ENCODE peak calls at places on chromosomes 3 and 15, in six cellular contexts. One of them, this sample, is unnamed.

GRCh38 chr15:66186049-66186825 is 67.3 kb downstream of the MEGF11 start:
- DNase-seq in smooth muscle cell of the brain vasculature: no peak
- DNase-seq in NCI-H1436: no peak
- DNase-seq in renal cortical epithelial cell: no peak
- DNase-seq in activated naive CD4-positive, alpha-beta T cell treated with Interleukin-2 at 50 U/mL for 16 hours: no peak
- DNase-seq in NCI-H1048: no peak
- DNase-seq in this sample: no peak

GRCh38 chr3:108131105-108131794 is 40.4 kb upstream of the CD47 start:
- DNase-seq in smooth muscle cell of the brain vasculature: no peak
- DNase-seq in activated naive CD4-positive, alpha-beta T cell treated with Interleukin-2 at 50 U/mL for 16 hours: no peak
- DNase-seq in NCI-H1048: no peak
- DNase-seq in NCI-H1436: no peak
- DNase-seq in renal cortical epithelial cell: peak
- DNase-seq in this sample: no peak

GRCh38 chr15:71364117-71364584 is 248.9 kb downstream of the THSD4 start:
- DNase-seq in renal cortical epithelial cell: no peak
- DNase-seq in NCI-H1048: peak
- DNase-seq in smooth muscle cell of the brain vasculature: no peak
- DNase-seq in NCI-H1436: peak
- DNase-seq in activated naive CD4-positive, alpha-beta T cell treated with Interleukin-2 at 50 U/mL for 16 hours: no peak
- DNase-seq in this sample: no peak

GRCh38 chr3:144502398-144502797 is 530.8 kb downstream of the DIPK2A start:
- DNase-seq in smooth muscle cell of the brain vasculature: no peak
- DNase-seq in renal cortical epithelial cell: no peak
- DNase-seq in NCI-H1436: no peak
- DNase-seq in NCI-H1048: no peak
- DNase-seq in activated naive CD4-positive, alpha-beta T cell treated with Interleukin-2 at 50 U/mL for 16 hours: no peak
- DNase-seq in this sample: no peak

GRCh38 chr3:179425075-179425474 is 26.2 kb downstream of the GNB4 start:
- DNase-seq in NCI-H1048: no peak
- DNase-seq in NCI-H1436: no peak
- DNase-seq in smooth muscle cell of the brain vasculature: no peak
- DNase-seq in activated naive CD4-positive, alpha-beta T cell treated with Interleukin-2 at 50 U/mL for 16 hours: no peak
- DNase-seq in renal cortical epithelial cell: no peak
- DNase-seq in this sample: no peak

GRCh38 chr3:33115024-33115768 is 1.4 kb downstream of the CRTAP start:
- DNase-seq in activated naive CD4-positive, alpha-beta T cell treated with Interleukin-2 at 50 U/mL for 16 hours: no peak
- DNase-seq in NCI-H1436: no peak
- DNase-seq in NCI-H1048: no peak
- DNase-seq in renal cortical epithelial cell: peak
- DNase-seq in smooth muscle cell of the brain vasculature: no peak
- DNase-seq in this sample: no peak

GRCh38 chr3:11346416-11346815 is 74.2 kb downstream of the ATG7 start:
- DNase-seq in activated naive CD4-positive, alpha-beta T cell treated with Interleukin-2 at 50 U/mL for 16 hours: no peak
- DNase-seq in NCI-H1436: no peak
- DNase-seq in smooth muscle cell of the brain vasculature: no peak
- DNase-seq in NCI-H1048: no peak
- DNase-seq in renal cortical epithelial cell: peak
- DNase-seq in this sample: no peak

GRCh38 chr3:64031540-64032533 is 8.5 kb upstream of the PSMD6 start:
- DNase-seq in smooth muscle cell of the brain vasculature: no peak
- DNase-seq in NCI-H1436: no peak
- DNase-seq in activated naive CD4-positive, alpha-beta T cell treated with Interleukin-2 at 50 U/mL for 16 hours: no peak
- DNase-seq in NCI-H1048: no peak
- DNase-seq in renal cortical epithelial cell: peak
- DNase-seq in this sample: no peak

GRCh38 chr3:20405731-20406130 is 219.7 kb upstream of the SGO1 start:
- DNase-seq in smooth muscle cell of the brain vasculature: no peak
- DNase-seq in renal cortical epithelial cell: peak
- DNase-seq in NCI-H1436: no peak
- DNase-seq in NCI-H1048: no peak
- DNase-seq in activated naive CD4-positive, alpha-beta T cell treated with Interleukin-2 at 50 U/mL for 16 hours: no peak
- DNase-seq in this sample: no peak

GRCh38 chr15:99485153-99485947 is 80.4 kb upstream of the MEF2A start:
- DNase-seq in NCI-H1048: no peak
- DNase-seq in renal cortical epithelial cell: no peak
- DNase-seq in NCI-H1436: no peak
- DNase-seq in activated naive CD4-positive, alpha-beta T cell treated with Interleukin-2 at 50 U/mL for 16 hours: no peak
- DNase-seq in smooth muscle cell of the brain vasculature: no peak
- DNase-seq in this sample: no peak

GRCh38 chr3:170584585-170585007 is 1.3 kb downstream of the SLC7A14 start:
- DNase-seq in smooth muscle cell of the brain vasculature: no peak
- DNase-seq in NCI-H1048: peak
- DNase-seq in NCI-H1436: no peak
- DNase-seq in renal cortical epithelial cell: peak
- DNase-seq in activated naive CD4-positive, alpha-beta T cell treated with Interleukin-2 at 50 U/mL for 16 hours: peak
- DNase-seq in this sample: no peak

GRCh38 chr3:22241110-22241509 is 490.1 kb upstream of the ZNF385D start:
- DNase-seq in NCI-H1048: no peak
- DNase-seq in NCI-H1436: no peak
- DNase-seq in smooth muscle cell of the brain vasculature: no peak
- DNase-seq in activated naive CD4-positive, alpha-beta T cell treated with Interleukin-2 at 50 U/mL for 16 hours: no peak
- DNase-seq in renal cortical epithelial cell: no peak
- DNase-seq in this sample: no peak

GRCh38 chr3:136332776-136333175 is 82.6 kb downstream of the PCCB start:
- DNase-seq in NCI-H1048: no peak
- DNase-seq in NCI-H1436: no peak
- DNase-seq in activated naive CD4-positive, alpha-beta T cell treated with Interleukin-2 at 50 U/mL for 16 hours: no peak
- DNase-seq in smooth muscle cell of the brain vasculature: no peak
- DNase-seq in renal cortical epithelial cell: peak
- DNase-seq in this sample: no peak

GRCh38 chr15:89243046-89243690 is 611 bp upstream of the FANCI start:
- DNase-seq in NCI-H1436: no peak
- DNase-seq in smooth muscle cell of the brain vasculature: no peak
- DNase-seq in activated naive CD4-positive, alpha-beta T cell treated with Interleukin-2 at 50 U/mL for 16 hours: no peak
- DNase-seq in renal cortical epithelial cell: no peak
- DNase-seq in NCI-H1048: no peak
- DNase-seq in this sample: no peak

GRCh38 chr15:37017031-37017625 is 83.2 kb downstream of the MEIS2 start:
- DNase-seq in renal cortical epithelial cell: no peak
- DNase-seq in NCI-H1436: no peak
- DNase-seq in smooth muscle cell of the brain vasculature: no peak
- DNase-seq in activated naive CD4-positive, alpha-beta T cell treated with Interleukin-2 at 50 U/mL for 16 hours: no peak
- DNase-seq in NCI-H1048: no peak
- DNase-seq in this sample: no peak

GRCh38 chr15:96337991-96338771 is 7.7 kb downstream of the NR2F2 start:
- DNase-seq in renal cortical epithelial cell: no peak
- DNase-seq in NCI-H1436: no peak
- DNase-seq in activated naive CD4-positive, alpha-beta T cell treated with Interleukin-2 at 50 U/mL for 16 hours: no peak
- DNase-seq in smooth muscle cell of the brain vasculature: no peak
- DNase-seq in NCI-H1048: no peak
- DNase-seq in this sample: no peak

GRCh38 chr3:50273689-50274065 is 4.7 kb downstream of the SEMA3B start:
- DNase-seq in NCI-H1048: no peak
- DNase-seq in NCI-H1436: no peak
- DNase-seq in renal cortical epithelial cell: no peak
- DNase-seq in smooth muscle cell of the brain vasculature: no peak
- DNase-seq in activated naive CD4-positive, alpha-beta T cell treated with Interleukin-2 at 50 U/mL for 16 hours: no peak
- DNase-seq in this sample: no peak

GRCh38 chr15:80070840-80071239 is 11.4 kb downstream of the ZFAND6 start:
- DNase-seq in renal cortical epithelial cell: peak
- DNase-seq in activated naive CD4-positive, alpha-beta T cell treated with Interleukin-2 at 50 U/mL for 16 hours: no peak
- DNase-seq in NCI-H1048: no peak
- DNase-seq in NCI-H1436: peak
- DNase-seq in smooth muscle cell of the brain vasculature: no peak
- DNase-seq in this sample: no peak

GRCh38 chr3:171965088-171965712 is 74.2 kb upstream of the FNDC3B start:
- DNase-seq in renal cortical epithelial cell: no peak
- DNase-seq in smooth muscle cell of the brain vasculature: no peak
- DNase-seq in activated naive CD4-positive, alpha-beta T cell treated with Interleukin-2 at 50 U/mL for 16 hours: no peak
- DNase-seq in NCI-H1048: no peak
- DNase-seq in NCI-H1436: no peak
- DNase-seq in this sample: no peak

GRCh38 chr3:107680698-107681097 is 157.9 kb downstream of the BBX start:
- DNase-seq in renal cortical epithelial cell: peak
- DNase-seq in smooth muscle cell of the brain vasculature: no peak
- DNase-seq in activated naive CD4-positive, alpha-beta T cell treated with Interleukin-2 at 50 U/mL for 16 hours: no peak
- DNase-seq in NCI-H1048: no peak
- DNase-seq in NCI-H1436: no peak
- DNase-seq in this sample: no peak

GRCh38 chr3:3127432-3128010 is 781 bp downstream of the TRNT1 start:
- DNase-seq in smooth muscle cell of the brain vasculature: no peak
- DNase-seq in renal cortical epithelial cell: no peak
- DNase-seq in NCI-H1436: no peak
- DNase-seq in activated naive CD4-positive, alpha-beta T cell treated with Interleukin-2 at 50 U/mL for 16 hours: peak
- DNase-seq in NCI-H1048: no peak
- DNase-seq in this sample: no peak

GRCh38 chr3:186705882-186706780 is 11.0 kb upstream of the KNG1 start:
- DNase-seq in NCI-H1048: no peak
- DNase-seq in smooth muscle cell of the brain vasculature: no peak
- DNase-seq in NCI-H1436: no peak
- DNase-seq in renal cortical epithelial cell: no peak
- DNase-seq in activated naive CD4-positive, alpha-beta T cell treated with Interleukin-2 at 50 U/mL for 16 hours: peak
- DNase-seq in this sample: no peak

This sample was measured in CMK.